ENCODE peak calls at places on chromosomes 1 and 21, in four cellular contexts. One of them, this sample, is unnamed.

GRCh38 chr1:12745126-12745991 is 641 bp upstream of the CFAP107 start:
- DNase-seq in HepG2: no peak
- DNase-seq in K562: no peak
- DNase-seq in WTC11: no peak
- DNase-seq in this sample: no peak

GRCh38 chr1:30816211-30817082 is 58.9 kb upstream of the LAPTM5 start:
- DNase-seq in WTC11: peak
- DNase-seq in K562: no peak
- DNase-seq in HepG2: no peak
- DNase-seq in this sample: peak

GRCh38 chr1:233216009-233216408 is 79.5 kb downstream of the PCNX2 start:
- DNase-seq in K562: no peak
- DNase-seq in WTC11: no peak
- DNase-seq in HepG2: no peak
- DNase-seq in this sample: no peak

GRCh38 chr1:16625497-16626408 is 12.4 kb upstream of the NBPF1 start:
- DNase-seq in WTC11: no peak
- DNase-seq in HepG2: no peak
- DNase-seq in K562: no peak
- DNase-seq in this sample: no peak

GRCh38 chr21:34965200-34966174 is 83.6 kb downstream of the RUNX1 start:
- DNase-seq in WTC11: no peak
- DNase-seq in K562: no peak
- DNase-seq in HepG2: peak
- DNase-seq in this sample: no peak

GRCh38 chr1:9542425-9542824 is 3.2 kb downstream of the SLC25A33 start:
- DNase-seq in WTC11: no peak
- DNase-seq in HepG2: peak
- DNase-seq in K562: peak
- DNase-seq in this sample: no peak

GRCh38 chr1:150302338-150302737 is 8.7 kb downstream of the MRPS21 start:
- DNase-seq in WTC11: peak
- DNase-seq in K562: no peak
- DNase-seq in HepG2: no peak
- DNase-seq in this sample: no peak

GRCh38 chr1:19644761-19645543 is 841 bp downstream of the NBL1 start:
- DNase-seq in K562: no peak
- DNase-seq in WTC11: peak
- DNase-seq in HepG2: no peak
- DNase-seq in this sample: peak

GRCh38 chr21:39347537-39347936 is 1.4 kb downstream of the HMGN1 start:
- DNase-seq in K562: peak
- DNase-seq in WTC11: no peak
- DNase-seq in HepG2: no peak
- DNase-seq in this sample: no peak

GRCh38 chr1:242209063-242209462 is 210.2 kb upstream of the MAP1LC3C start:
- DNase-seq in HepG2: no peak
- DNase-seq in K562: no peak
- DNase-seq in WTC11: no peak
- DNase-seq in this sample: no peak
- TF ChIP-seq ELF4 in HepG2: no peak
- TF ChIP-seq ELF4 in K562: no peak
- TF ChIP-seq ELF4 in WTC11: no peak
- TF ChIP-seq ELF4 in this sample: no peak

DNA sequence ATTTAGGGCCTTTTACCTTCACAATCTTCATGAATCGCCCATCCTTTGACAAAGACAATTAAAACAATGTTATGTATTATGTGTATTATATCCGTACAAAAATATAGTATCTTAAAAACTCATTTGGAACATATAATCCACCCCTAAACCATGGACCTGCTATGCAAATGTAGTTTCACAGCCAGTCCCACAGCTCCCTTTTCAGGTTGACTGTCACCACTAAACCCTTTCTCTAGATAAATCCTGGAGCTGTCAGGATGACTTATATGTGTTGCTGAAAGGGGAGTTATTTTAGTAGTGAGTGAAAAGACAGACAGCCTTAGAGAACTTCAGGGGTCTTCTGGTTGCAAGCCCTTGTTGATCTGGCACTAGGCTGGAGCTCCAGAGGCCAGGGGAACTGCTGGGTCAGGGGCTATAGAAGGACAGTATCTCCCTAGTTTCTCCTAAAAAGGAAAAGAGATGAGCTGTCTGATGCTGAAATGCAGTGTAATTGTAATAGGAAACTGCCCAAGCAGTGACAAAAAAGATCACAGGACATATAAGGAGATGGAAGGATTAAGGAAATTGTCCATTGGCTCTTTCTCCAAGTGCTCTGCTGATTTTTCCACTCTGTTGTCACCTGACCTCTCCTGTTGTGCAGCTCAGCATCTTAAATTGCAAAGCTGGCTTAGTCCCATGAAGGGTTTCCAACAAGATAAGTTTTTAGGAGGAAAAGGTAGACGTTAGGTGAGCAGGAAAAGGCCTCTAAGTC is 127.7 kb downstream of the S1PR1 start:
- DNase-seq in K562: no peak
- DNase-seq in WTC11: no peak
- DNase-seq in HepG2: no peak
- DNase-seq in this sample: no peak
- TF ChIP-seq ELF4 in K562: no peak
- TF ChIP-seq ELF4 in WTC11: no peak
- TF ChIP-seq ELF4 in HepG2: no peak
- TF ChIP-seq ELF4 in this sample: no peak

DNA sequence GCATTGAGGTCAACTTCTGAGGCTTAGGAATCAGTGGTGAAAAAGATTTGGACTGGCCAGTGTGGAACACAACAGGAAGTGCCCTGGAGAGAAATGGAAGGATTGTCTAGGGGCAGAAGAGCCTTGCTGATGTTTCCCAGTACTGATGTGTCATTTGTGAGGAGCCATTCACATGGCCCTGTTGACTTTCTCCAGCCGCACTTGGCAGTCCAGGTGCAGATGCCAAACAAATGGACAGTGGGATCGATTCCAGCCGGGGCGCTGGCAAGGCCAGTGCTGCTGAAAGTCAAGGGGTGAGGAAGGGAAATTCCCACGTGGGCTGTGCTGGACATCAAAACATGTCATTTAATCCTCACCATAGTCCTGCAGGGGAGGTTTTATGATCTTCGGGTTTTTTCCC is 4.9 kb upstream of the TRIM63 start:
- DNase-seq in K562: no peak
- DNase-seq in WTC11: no peak
- DNase-seq in HepG2: no peak
- DNase-seq in this sample: no peak
- TF ChIP-seq ELF4 in K562: no peak
- TF ChIP-seq ELF4 in WTC11: no peak
- TF ChIP-seq ELF4 in HepG2: no peak
- TF ChIP-seq ELF4 in this sample: no peak

GRCh38 chr1:180002437-180002836 is 47.8 kb downstream of the CEP350 start:
- DNase-seq in WTC11: no peak
- DNase-seq in HepG2: no peak
- DNase-seq in K562: no peak
- DNase-seq in this sample: no peak
- TF ChIP-seq ELF4 in WTC11: no peak
- TF ChIP-seq ELF4 in HepG2: no peak
- TF ChIP-seq ELF4 in K562: no peak
- TF ChIP-seq ELF4 in this sample: no peak